ENCODE peak calls at places on chromosome 3, in seven cellular contexts. One of them, this sample, is unnamed.

GRCh38 chr3:4814302-4814903 is 164.8 kb upstream of the BHLHE40 start:
- DNase-seq in stomach: no peak
- DNase-seq in globus pallidus: no peak
- DNase-seq in NCI-H446 treated with DMSO at 0.1 percent for 48 hours: no peak
- DNase-seq in astrocyte of the spinal cord: peak
- DNase-seq in HepG2: no peak
- DNase-seq in HS-27A: no peak
- DNase-seq in this sample: peak

GRCh38 chr3:172272699-172273098 is 175.6 kb downstream of the GHSR start:
- DNase-seq in HS-27A: no peak
- DNase-seq in stomach: no peak
- DNase-seq in HepG2: no peak
- DNase-seq in astrocyte of the spinal cord: no peak
- DNase-seq in globus pallidus: no peak
- DNase-seq in NCI-H446 treated with DMSO at 0.1 percent for 48 hours: no peak
- DNase-seq in this sample: no peak

GRCh38 chr3:173945801-173946200 is 548.3 kb downstream of the NLGN1 start:
- DNase-seq in globus pallidus: no peak
- DNase-seq in HS-27A: no peak
- DNase-seq in NCI-H446 treated with DMSO at 0.1 percent for 48 hours: peak
- DNase-seq in astrocyte of the spinal cord: no peak
- DNase-seq in HepG2: no peak
- DNase-seq in stomach: no peak
- DNase-seq in this sample: no peak

GRCh38 chr3:160343132-160343531 is 55.9 kb downstream of the IFT80 start:
- DNase-seq in NCI-H446 treated with DMSO at 0.1 percent for 48 hours: no peak
- DNase-seq in astrocyte of the spinal cord: peak
- DNase-seq in HS-27A: no peak
- DNase-seq in globus pallidus: peak
- DNase-seq in HepG2: peak
- DNase-seq in stomach: no peak
- DNase-seq in this sample: no peak

GRCh38 chr3:18415132-18415531 is 10.0 kb downstream of the SATB1 start:
- DNase-seq in astrocyte of the spinal cord: no peak
- DNase-seq in stomach: no peak
- DNase-seq in HS-27A: no peak
- DNase-seq in globus pallidus: no peak
- DNase-seq in NCI-H446 treated with DMSO at 0.1 percent for 48 hours: no peak
- DNase-seq in HepG2: no peak
- DNase-seq in this sample: no peak

GRCh38 chr3:13189639-13190375 is 116.6 kb upstream of the IQSEC1 start:
- DNase-seq in stomach: no peak
- DNase-seq in HS-27A: no peak
- DNase-seq in astrocyte of the spinal cord: no peak
- DNase-seq in globus pallidus: no peak
- DNase-seq in NCI-H446 treated with DMSO at 0.1 percent for 48 hours: no peak
- DNase-seq in HepG2: peak
- DNase-seq in this sample: no peak

GRCh38 chr3:125556314-125556713 is 36.3 kb upstream of the SNX4 start:
- DNase-seq in globus pallidus: no peak
- DNase-seq in NCI-H446 treated with DMSO at 0.1 percent for 48 hours: no peak
- DNase-seq in stomach: no peak
- DNase-seq in HS-27A: no peak
- DNase-seq in HepG2: no peak
- DNase-seq in astrocyte of the spinal cord: peak
- DNase-seq in this sample: no peak

GRCh38 chr3:192079098-192079497 is 618.1 kb downstream of the PYDC2 start:
- DNase-seq in HepG2: no peak
- DNase-seq in astrocyte of the spinal cord: no peak
- DNase-seq in stomach: no peak
- DNase-seq in HS-27A: no peak
- DNase-seq in NCI-H446 treated with DMSO at 0.1 percent for 48 hours: peak
- DNase-seq in globus pallidus: no peak
- DNase-seq in this sample: no peak

GRCh38 chr3:158260392-158260791 is 150.5 kb downstream of the RSRC1 start:
- DNase-seq in globus pallidus: no peak
- DNase-seq in HepG2: no peak
- DNase-seq in astrocyte of the spinal cord: no peak
- DNase-seq in NCI-H446 treated with DMSO at 0.1 percent for 48 hours: no peak
- DNase-seq in HS-27A: no peak
- DNase-seq in stomach: no peak
- DNase-seq in this sample: no peak

GRCh38 chr3:159762981-159763465 is 225.6 kb upstream of the IL12A start:
- DNase-seq in astrocyte of the spinal cord: peak
- DNase-seq in stomach: peak
- DNase-seq in globus pallidus: peak
- DNase-seq in NCI-H446 treated with DMSO at 0.1 percent for 48 hours: no peak
- DNase-seq in HS-27A: no peak
- DNase-seq in HepG2: no peak
- DNase-seq in this sample: peak

GRCh38 chr3:63814300-63814699 is 4.8 kb upstream of the C3orf49 start:
- DNase-seq in stomach: no peak
- DNase-seq in astrocyte of the spinal cord: peak
- DNase-seq in NCI-H446 treated with DMSO at 0.1 percent for 48 hours: no peak
- DNase-seq in HS-27A: no peak
- DNase-seq in globus pallidus: no peak
- DNase-seq in HepG2: peak
- DNase-seq in this sample: peak

GRCh38 chr3:139052802-139053600 is 8.3 kb upstream of the PRR23C start:
- DNase-seq in NCI-H446 treated with DMSO at 0.1 percent for 48 hours: no peak
- DNase-seq in HS-27A: no peak
- DNase-seq in stomach: no peak
- DNase-seq in astrocyte of the spinal cord: no peak
- DNase-seq in HepG2: no peak
- DNase-seq in globus pallidus: no peak
- DNase-seq in this sample: no peak

GRCh38 chr3:67075295-67075694 is 77.2 kb downstream of the KBTBD8 start:
- DNase-seq in NCI-H446 treated with DMSO at 0.1 percent for 48 hours: no peak
- DNase-seq in HS-27A: no peak
- DNase-seq in globus pallidus: no peak
- DNase-seq in stomach: no peak
- DNase-seq in HepG2: no peak
- DNase-seq in astrocyte of the spinal cord: no peak
- DNase-seq in this sample: no peak

GRCh38 chr3:158185711-158186110 is 75.8 kb downstream of the RSRC1 start:
- DNase-seq in astrocyte of the spinal cord: no peak
- DNase-seq in NCI-H446 treated with DMSO at 0.1 percent for 48 hours: no peak
- DNase-seq in HS-27A: no peak
- DNase-seq in stomach: no peak
- DNase-seq in HepG2: no peak
- DNase-seq in globus pallidus: no peak
- DNase-seq in this sample: no peak

GRCh38 chr3:123498761-123499160 is 49.9 kb upstream of the ADCY5 start:
- DNase-seq in stomach: no peak
- DNase-seq in HepG2: no peak
- DNase-seq in HS-27A: no peak
- DNase-seq in astrocyte of the spinal cord: no peak
- DNase-seq in globus pallidus: no peak
- DNase-seq in NCI-H446 treated with DMSO at 0.1 percent for 48 hours: peak
- DNase-seq in this sample: no peak

GRCh38 chr3:83953417-83954089 is 1005.2 kb upstream of the CADM2 start:
- DNase-seq in globus pallidus: peak
- DNase-seq in stomach: no peak
- DNase-seq in NCI-H446 treated with DMSO at 0.1 percent for 48 hours: no peak
- DNase-seq in HepG2: no peak
- DNase-seq in HS-27A: no peak
- DNase-seq in astrocyte of the spinal cord: peak
- DNase-seq in this sample: peak

GRCh38 chr3:51676102-51676640 is 5.1 kb downstream of the TEX264 start:
- DNase-seq in astrocyte of the spinal cord: no peak
- DNase-seq in NCI-H446 treated with DMSO at 0.1 percent for 48 hours: no peak
- DNase-seq in HS-27A: no peak
- DNase-seq in stomach: no peak
- DNase-seq in HepG2: no peak
- DNase-seq in globus pallidus: no peak
- DNase-seq in this sample: no peak